ENCODE peak calls at places on chromosomes 2 and 18, in ten cellular contexts. S is EL; I is AG09319; G is fibroblast of the aortic adventitia; H is mesothelial cell of epicardium; J is CD4-positive, alpha-beta T cell; P is fibroblast of lung; V is ovary; D is stimulated activated CD8-positive, alpha-beta memory T cell treated with anti-CD3 and anti-CD28 coated beads, Interleukin-15, amount 100 ng/mL, for 1 hour; K is memory B cell. W is an unnamed sample.

GRCh38 chr2:227864161-227864756 is 7.2 kb upstream of the DAW1 start:
- DNase-seq in D (no peak), G (peak), H (no peak), I (no peak), V (no peak), K (no peak), J (no peak), S (no peak), P (peak), W (peak)

GRCh38 chr2:159199751-159200465 is 86.6 kb downstream of the WDSUB1 start:
- DNase-seq in J (no peak), S (no peak), V (no peak), H (no peak), G (peak), I (no peak), D (no peak), K (no peak), P (no peak), W (peak)

GRCh38 chr2:60548844-60549243 is 4.6 kb downstream of the BCL11A start:
- DNase-seq in P (no peak), G (no peak), K (no peak), I (no peak), V (no peak), S (no peak), H (no peak), J (no peak), D (no peak), W (no peak)

GRCh38 chr2:71455011-71455740 is 1.8 kb downstream of the DYSF start:
- DNase-seq in S (no peak), J (no peak), G (no peak), P (no peak), I (no peak), K (no peak), V (no peak), D (no peak), H (no peak), W (no peak)

GRCh38 chr2:204706939-204707338 is 161.7 kb downstream of the PARD3B start:
- DNase-seq in K (no peak), J (no peak), H (no peak), D (no peak), V (no peak), S (peak), P (no peak), I (no peak), G (no peak), W (peak)

GRCh38 chr2:20674974-20675679 is 8.2 kb downstream of the GDF7 start:
- DNase-seq in I (no peak), P (peak), G (peak), V (no peak), J (no peak), H (no peak), K (no peak), D (no peak), S (peak), W (peak)

GRCh38 chr2:25982273-25982967 is at the start of gene KIF3C:
- DNase-seq in V (peak), H (peak), D (peak), J (peak), I (no peak), G (peak), P (peak), K (peak), S (peak), W (peak)

GRCh38 chr2:34447097-34447496 is 848.0 kb upstream of the FAM98A start:
- DNase-seq in J (no peak), H (no peak), K (no peak), I (no peak), V (no peak), P (no peak), S (no peak), D (no peak), G (no peak), W (no peak)

GRCh38 chr18:47794725-47795447 is 135.6 kb downstream of the SMAD2 start:
- DNase-seq in H (no peak), I (no peak), G (no peak), S (no peak), V (peak), P (no peak), J (no peak), D (no peak), K (no peak), W (no peak)

GRCh38 chr2:238777369-238778067 is 70.4 kb upstream of the TWIST2 start:
- DNase-seq in S (no peak), I (no peak), D (no peak), P (no peak), K (no peak), V (no peak), H (no peak), J (no peak), G (no peak), W (no peak)

GRCh38 chr18:23690505-23691068 is 1.3 kb downstream of the LAMA3 start:
- DNase-seq in V (peak), H (no peak), I (no peak), P (no peak), G (no peak), J (no peak), K (no peak), D (no peak), S (peak), W (no peak)

GRCh38 chr2:190511104-190511503 is 23.4 kb downstream of the NEMP2 start:
- DNase-seq in I (no peak), K (no peak), V (no peak), J (no peak), P (peak), H (no peak), D (no peak), G (peak), S (peak), W (peak)

GRCh38 chr18:13276530-13277520 is 58.3 kb downstream of the LDLRAD4 start:
- DNase-seq in I (no peak), J (no peak), P (no peak), D (no peak), S (no peak), H (no peak), K (no peak), G (no peak), V (no peak), W (no peak)

GRCh38 chr2:38076710-38077430 is 919 bp upstream of the CYP1B1 start:
- DNase-seq in D (no peak), H (peak), K (no peak), G (peak), I (peak), S (peak), J (no peak), P (peak), V (peak), W (peak)

GRCh38 chr2:109594246-109594900 is 19.4 kb downstream of the SEPTIN10 start:
- DNase-seq in I (no peak), D (no peak), S (no peak), K (no peak), G (no peak), P (no peak), V (no peak), H (no peak), J (no peak), W (peak)

GRCh38 chr2:232988444-232988843 is 24.6 kb downstream of the NGEF start:
- DNase-seq in P (peak), G (peak), I (peak), D (no peak), J (no peak), K (no peak), V (peak), S (peak), H (no peak), W (peak)

GRCh38 chr2:43188561-43189386 is 37.6 kb downstream of the ZFP36L2 start:
- DNase-seq in H (no peak), V (no peak), S (no peak), J (no peak), P (no peak), K (no peak), I (no peak), G (no peak), D (no peak), W (no peak)

GRCh38 chr18:12291690-12292089 is 16.4 kb upstream of the TUBB6 start:
- DNase-seq in S (no peak), P (no peak), I (no peak), V (no peak), J (no peak), K (no peak), G (no peak), D (no peak), H (no peak), W (no peak)

GRCh38 chr2:231680992-231681852 is 27.1 kb upstream of the PTMA start:
- DNase-seq in I (peak), G (peak), P (peak), K (no peak), S (peak), H (peak), D (no peak), V (peak), J (no peak), W (peak)

GRCh38 chr2:225157052-225157451 is 114.8 kb upstream of the DOCK10 start:
- DNase-seq in P (no peak), D (no peak), V (no peak), G (peak), K (no peak), S (no peak), H (no peak), I (no peak), J (no peak), W (no peak)

GRCh38 chr18:62388855-62389760 is 64.0 kb downstream of the TNFRSF11A start:
- DNase-seq in P (no peak), G (peak), K (no peak), I (no peak), J (no peak), S (peak), H (no peak), V (no peak), D (no peak), W (peak)

GRCh38 chr2:154455871-154456270 is 242.6 kb upstream of the KCNJ3 start:
- DNase-seq in G (peak), P (peak), J (no peak), I (no peak), S (peak), D (no peak), K (no peak), H (no peak), V (no peak), W (peak)

GRCh38 chr2:178270338-178270737 is 76.0 kb downstream of the OSBPL6 start:
- DNase-seq in K (no peak), D (no peak), G (no peak), P (no peak), H (no peak), J (no peak), I (no peak), S (no peak), V (no peak), W (no peak)

GRCh38 chr2:51028829-51029228 is 3.1 kb downstream of the NRXN1 start:
- DNase-seq in H (no peak), K (no peak), P (peak), D (no peak), I (no peak), J (no peak), V (no peak), G (no peak), S (no peak), W (peak)

GRCh38 chr2:191382801-191383200 is 137.6 kb downstream of the MYO1B start:
- DNase-seq in S (peak), H (no peak), V (no peak), J (no peak), K (no peak), G (no peak), I (peak), D (no peak), P (peak), W (peak)

GRCh38 chr2:20806286-20806685 is 16.6 kb downstream of the LDAH start:
- DNase-seq in J (no peak), H (no peak), V (no peak), K (no peak), D (no peak), P (no peak), S (no peak), I (no peak), G (peak), W (no peak)

GRCh38 chr2:72126186-72127100 is 21.2 kb downstream of the CYP26B1 start:
- DNase-seq in H (no peak), J (no peak), V (no peak), S (no peak), P (no peak), D (no peak), G (no peak), I (no peak), K (no peak), W (no peak)

GRCh38 chr2:25453199-25453903 is 111.6 kb upstream of the DNMT3A start:
- DNase-seq in J (no peak), K (no peak), H (no peak), G (peak), P (no peak), I (no peak), D (no peak), V (no peak), S (peak), W (no peak)

GRCh38 chr2:182584462-182584861 is 131.6 kb upstream of the DNAJC10 start:
- DNase-seq in S (no peak), G (no peak), K (no peak), D (no peak), J (no peak), H (no peak), V (no peak), I (no peak), P (no peak), W (no peak)

GRCh38 chr2:19855528-19856431 is 46.0 kb downstream of the TTC32 start:
- DNase-seq in V (no peak), I (no peak), S (no peak), G (peak), P (no peak), K (no peak), J (no peak), H (no peak), D (no peak), W (no peak)

GRCh38 chr2:77999376-77999775 is 477.2 kb upstream of the LRRTM4 start:
- DNase-seq in G (no peak), P (no peak), H (no peak), K (no peak), V (no peak), J (no peak), S (no peak), D (no peak), I (no peak), W (no peak)

GRCh38 chr2:45595724-45596435 is 15.2 kb downstream of the SRBD1 start:
- DNase-seq in H (no peak), V (no peak), D (no peak), G (peak), S (peak), K (no peak), P (peak), J (no peak), I (no peak), W (no peak)

GRCh38 chr2:101790856-101791255 is 93.3 kb downstream of the MAP4K4 start:
- DNase-seq in V (no peak), D (no peak), P (peak), K (no peak), H (no peak), S (peak), J (no peak), I (peak), G (peak), W (no peak)

GRCh38 chr2:213187386-213187785 is 36.0 kb upstream of the IKZF2 start:
- DNase-seq in J (no peak), D (no peak), V (no peak), G (peak), H (no peak), K (no peak), I (no peak), S (peak), P (no peak), W (no peak)

W was measured in amniotic epithelial cell.